ENCODE peak calls at places on chromosomes 12 and 14, in eight cellular contexts. X, J, K, Z, F, W, Y and C are unnamed samples.

GRCh38 chr12:25958254-25959068 is at the start of gene RASSF8:
- DNase-seq in X (no peak), J (no peak), K (no peak), Z (peak; percentile 3), F (peak; percentile 49), W (peak; percentile 27), Y (no peak), C (peak; percentile 89)

GRCh38 chr12:94326727-94327126 is 132.9 kb downstream of the CEP83 start:
- DNase-seq in X (no peak), J (peak; percentile 4), K (no peak), Z (no peak), F (no peak), W (no peak), Y (no peak), C (no peak)

GRCh38 chr12:26452511-26452910 is 257.1 kb downstream of the SSPN start:
- DNase-seq in X (no peak), J (no peak), K (no peak), Z (peak; percentile 15), F (no peak), W (no peak), Y (no peak), C (no peak)

GRCh38 chr12:95321516-95322246 is 104.1 kb downstream of the VEZT start:
- DNase-seq in X (no peak), J (no peak), K (no peak), Z (no peak), F (no peak), W (no peak), Y (no peak), C (no peak)

GRCh38 chr14:43360239-43360638 is 1146.8 kb downstream of the FSCB start:
- DNase-seq in X (no peak), J (no peak), K (no peak), Z (no peak), F (no peak), W (no peak), Y (no peak), C (no peak)

GRCh38 chr12:108399514-108399913 is 60.4 kb upstream of the CMKLR1 start:
- DNase-seq in X (no peak), J (peak; percentile 20), K (no peak), Z (no peak), F (no peak), W (no peak), Y (no peak), C (no peak)

GRCh38 chr14:100307215-100308111 is 1.2 kb upstream of the SLC25A29 start:
- DNase-seq in X (no peak), J (no peak), K (no peak), Z (no peak), F (no peak), W (no peak), Y (no peak), C (no peak)

GRCh38 chr12:34599530-34600513 is 577.5 kb downstream of the ALG10 start:
- DNase-seq in X (no peak), J (no peak), K (no peak), Z (no peak), F (no peak), W (no peak), Y (no peak), C (peak; percentile 64)

GRCh38 chr12:29944269-29945000 is 160.7 kb upstream of the TMTC1 start:
- DNase-seq in X (no peak), J (no peak), K (no peak), Z (no peak), F (no peak), W (no peak), Y (no peak), C (no peak)

GRCh38 chr12:116336542-116337065 is 59.1 kb upstream of the MED13L start:
- DNase-seq in X (no peak), J (no peak), K (no peak), Z (no peak), F (peak; percentile 48), W (no peak), Y (no peak), C (no peak)

GRCh38 chr12:104549820-104550480 is 93.2 kb downstream of the CHST11 start:
- DNase-seq in X (no peak), J (no peak), K (no peak), Z (no peak), F (no peak), W (no peak), Y (no peak), C (no peak)

GRCh38 chr12:76311796-76312195 is 36.4 kb downstream of the BBS10 start:
- DNase-seq in X (no peak), J (no peak), K (no peak), Z (no peak), F (no peak), W (no peak), Y (no peak), C (no peak)

GRCh38 chr14:26702721-26703250 is 105.0 kb upstream of the NOVA1 start:
- DNase-seq in X (no peak), J (no peak), K (no peak), Z (no peak), F (no peak), W (no peak), Y (no peak), C (no peak)

GRCh38 chr12:2289525-2289924 is 236.7 kb downstream of the CACNA1C start:
- DNase-seq in X (no peak), J (no peak), K (no peak), Z (no peak), F (no peak), W (no peak), Y (no peak), C (no peak)

GRCh38 chr12:74412607-74413230 is 124.9 kb upstream of the ATXN7L3B start:
- DNase-seq in X (no peak), J (peak; percentile 2), K (no peak), Z (no peak), F (no peak), W (no peak), Y (no peak), C (no peak)

GRCh38 chr12:47400251-47400650 is 305.6 kb downstream of the RPAP3 start:
- DNase-seq in X (no peak), J (no peak), K (no peak), Z (no peak), F (no peak), W (no peak), Y (no peak), C (no peak)